ENCODE peak calls at places on chromosomes 3 and 15, in four cellular contexts. P is caudate nucleus, I is transverse colon, R is AG20443. V is an unnamed sample.

GRCh38 chr3:38992117-38992779 is 59.5 kb downstream of the SCN11A start:
- DNase-seq in P (no peak), I (no peak), R (peak), V (no peak)

GRCh38 chr3:127578802-127579201 is 11.7 kb downstream of the TPRA1 start:
- DNase-seq in P (no peak), I (no peak), R (no peak), V (no peak)

GRCh38 chr15:100940785-100941379 is 21.7 kb downstream of the LRRK1 start:
- DNase-seq in P (no peak), I (no peak), R (no peak), V (no peak)

GRCh38 chr3:175075269-175075668 is 216.1 kb downstream of the NAALADL2 start:
- DNase-seq in P (no peak), I (no peak), R (peak), V (no peak)

GRCh38 chr15:67190326-67190725 is 64.1 kb downstream of the AAGAB start:
- DNase-seq in P (no peak), I (no peak), R (no peak), V (no peak)

GRCh38 chr3:125381743-125382142 is 6.6 kb upstream of the ZNF148 start:
- DNase-seq in P (no peak), I (no peak), R (peak), V (no peak)

GRCh38 chr3:12229896-12230295 is 59.0 kb upstream of the PPARG start:
- DNase-seq in P (no peak), I (peak), R (no peak), V (no peak)

GRCh38 chr15:75584121-75584520 is 5.0 kb upstream of the PTPN9 start:
- DNase-seq in P (no peak), I (no peak), R (no peak), V (no peak)

GRCh38 chr3:30180305-30181275 is 425.8 kb upstream of the TGFBR2 start:
- DNase-seq in P (no peak), I (no peak), R (peak), V (no peak)

GRCh38 chr3:152362086-152362485 is 93.4 kb downstream of the MBNL1 start:
- DNase-seq in P (peak), I (no peak), R (no peak), V (no peak)

GRCh38 chr15:83243634-83244033 is 36.0 kb upstream of the HDGFL3 start:
- DNase-seq in P (no peak), I (no peak), R (no peak), V (no peak)

V was measured in NCI-H748 treated with DMSO at 0.1 percent for 48 hours.